ENCODE peak calls at places on chromosome 19, in four cellular contexts. Y, P, N and O are unnamed samples.

GRCh38 chr19:2227415-2228156 is 8.5 kb downstream of the PLEKHJ1 start:
- DNase-seq in P (no peak), Y (no peak), N (no peak), O (no peak)

GRCh38 chr19:16069813-16070365 is 6.4 kb upstream of the TPM4 start:
- DNase-seq in N (peak; percentile 70), Y (no peak), P (no peak), O (no peak)

GRCh38 chr19:8526345-8527062 is 12.5 kb upstream of the ZNF414 start:
- DNase-seq in N (peak; percentile 95), P (no peak), Y (peak; percentile 70), O (no peak)

GRCh38 chr19:48746738-48747575 is at the start of gene IZUMO1:
- DNase-seq in N (peak; percentile 84), P (no peak), Y (peak; percentile 77), O (no peak)

GRCh38 chr19:38551450-38551813 is 66.3 kb downstream of the MAP4K1 start:
- DNase-seq in P (no peak), Y (no peak), N (no peak), O (no peak)

GRCh38 chr19:58040751-58041525 is 7.1 kb downstream of the ZSCAN1 start:
- DNase-seq in Y (no peak), P (no peak), N (peak; percentile 18), O (no peak)

GRCh38 chr19:42285546-42285945 is 16.4 kb upstream of the PRR19 start:
- DNase-seq in P (no peak), Y (no peak), N (peak; percentile 69), O (no peak)

GRCh38 chr19:405138-405965 is 3.6 kb downstream of the C2CD4C start:
- DNase-seq in P (no peak), Y (no peak), N (no peak), O (no peak)

GRCh38 chr19:49497047-49497789 is 984 bp downstream of the RPS11 start:
- DNase-seq in N (peak; percentile 81), Y (peak; percentile 63), P (peak; percentile 71), O (peak; percentile 37)

GRCh38 chr19:13022859-13023636 is 27.8 kb downstream of the NFIX start:
- DNase-seq in P (no peak), N (peak; percentile 97), Y (peak; percentile 91), O (no peak)

GRCh38 chr19:30022659-30023058 is 80.6 kb downstream of the URI1 start:
- DNase-seq in Y (no peak), P (no peak), N (no peak), O (no peak)

GRCh38 chr19:40165362-40165937 is 25.8 kb upstream of the MAP3K10 start:
- DNase-seq in P (peak; percentile 48), N (no peak), Y (peak; percentile 13), O (no peak)

GRCh38 chr19:5334366-5334739 is 6.3 kb downstream of the PTPRS start:
- DNase-seq in Y (no peak), P (no peak), N (no peak), O (no peak)

GRCh38 chr19:367963-368623 is 23.5 kb upstream of the MIER2 start:
- DNase-seq in P (no peak), Y (no peak), N (no peak), O (no peak)

GRCh38 chr19:46288896-46289588 is 7.8 kb upstream of the HIF3A start:
- DNase-seq in N (peak; percentile 78), P (no peak), Y (no peak), O (no peak)

GRCh38 chr19:17419154-17419490 is 725 bp upstream of the MVB12A start:
- DNase-seq in P (no peak), N (no peak), Y (no peak), O (no peak)

GRCh38 chr19:4051175-4052101 is 15.3 kb downstream of the ZBTB7A start:
- DNase-seq in N (no peak), Y (peak; percentile 64), P (no peak), O (no peak)

GRCh38 chr19:17405250-17406038 is at the start of gene BST2:
- DNase-seq in Y (peak; percentile 32), P (peak; percentile 39), N (peak; percentile 87), O (peak; percentile 83)

GRCh38 chr19:33432408-33433170 is 59.1 kb downstream of the CEBPG start:
- DNase-seq in P (no peak), N (peak; percentile 45), Y (no peak), O (no peak)